ENCODE peak calls at places on chromosome 11, in six cellular contexts. T is A549, M is HepG2, I is GM12878, Y is K562, E is endothelial cell of umbilical vein. F is an unnamed sample.

GRCh38 chr11:118746988-118747585 is 43.9 kb downstream of the DDX6 start:
- DNase-seq in M (no peak), Y (no peak), E (no peak), T (no peak), I (no peak), F (no peak)

GRCh38 chr11:66228521-66228920 is 39.9 kb upstream of the RAB1B start:
- DNase-seq in T (no peak), Y (no peak), M (no peak), E (no peak), I (no peak), F (no peak)

GRCh38 chr11:538431-539051 is 1.2 kb downstream of the LRRC56 start:
- DNase-seq in E (no peak), I (no peak), M (no peak), T (no peak), Y (no peak), F (no peak)

GRCh38 chr11:95337175-95337957 is 106.4 kb upstream of the SESN3 start:
- DNase-seq in E (peak; percentile 53), Y (no peak), T (no peak), M (no peak), I (peak; percentile 36), F (no peak)

GRCh38 chr11:76782526-76783293 is 446 bp upstream of the TSKU start:
- DNase-seq in E (peak; percentile 86), Y (peak; percentile 92), T (peak; percentile 87), M (peak; percentile 82), I (no peak), F (peak; percentile 96)

GRCh38 chr11:118715245-118715807 is 35.9 kb upstream of the TREH start:
- DNase-seq in E (no peak), Y (no peak), I (no peak), T (no peak), M (no peak), F (no peak)

GRCh38 chr11:69603978-69604524 is 36.9 kb upstream of the CCND1 start:
- DNase-seq in T (no peak), I (no peak), E (no peak), Y (no peak), M (no peak), F (no peak)

GRCh38 chr11:103483996-103484395 is 374.8 kb downstream of the DYNC2H1 start:
- DNase-seq in I (no peak), E (no peak), Y (no peak), T (no peak), M (no peak), F (no peak)

GRCh38 chr11:70712471-70712870 is 314.1 kb downstream of the CTTN start:
- DNase-seq in E (no peak), I (no peak), Y (peak; percentile 49), M (no peak), T (no peak), F (no peak)
- TF ChIP-seq MAX in E (no peak), I (no peak), Y (no peak), M (no peak), T (no peak), F (no peak)

GRCh38 chr11:115247953-115248352 is 256.3 kb downstream of the CADM1 start:
- DNase-seq in E (no peak), I (no peak), Y (no peak), T (no peak), M (peak; percentile 72), F (no peak)

GRCh38 chr11:115249179-115249578 is 255.0 kb downstream of the CADM1 start:
- DNase-seq in Y (no peak), E (no peak), I (no peak), T (no peak), M (peak; percentile 58), F (no peak)

GRCh38 chr11:115244314-115244713 is 259.9 kb downstream of the CADM1 start:
- DNase-seq in T (no peak), M (no peak), Y (no peak), E (no peak), I (no peak), F (no peak)

GRCh38 chr11:115244758-115245157 is 259.5 kb downstream of the CADM1 start:
- DNase-seq in I (no peak), Y (no peak), T (no peak), E (no peak), M (no peak), F (no peak)

GRCh38 chr11:115247404-115247803 is 256.8 kb downstream of the CADM1 start:
- DNase-seq in M (peak; percentile 62), I (no peak), Y (no peak), E (no peak), T (no peak), F (no peak)
- TF ChIP-seq MYC in M (no peak), I (no peak), Y (no peak), E (no peak), T (no peak), F (no peak)

DNA sequence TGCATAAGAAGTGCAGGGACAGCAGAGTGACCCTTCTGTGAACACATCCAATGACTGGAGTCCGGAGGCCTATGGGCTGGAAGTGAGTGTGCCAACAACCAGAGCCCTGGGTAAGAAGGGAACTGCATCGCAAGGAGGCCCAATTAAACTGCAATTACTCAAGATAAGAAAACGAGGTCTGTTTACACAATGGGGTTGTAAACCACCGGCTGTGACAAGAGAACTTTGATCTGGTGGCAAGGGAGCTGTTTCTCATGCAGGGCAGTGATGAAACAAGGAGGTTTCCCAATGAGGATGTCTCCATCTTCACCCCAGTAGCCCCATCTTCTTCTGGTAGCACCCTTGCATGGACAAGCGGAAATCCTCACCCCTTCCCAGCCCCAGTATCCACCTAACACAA is 21.5 kb downstream of the ETS1 start:
- DNase-seq in I (no peak), M (no peak), Y (no peak), T (no peak), E (no peak), F (peak; percentile 97)
- TF ChIP-seq CTCF in I (no peak), M (no peak), Y (no peak), T (no peak), E (no peak), F (no peak)

GRCh38 chr11:87254582-87254981 is 216.8 kb downstream of the TMEM135 start:
- DNase-seq in I (no peak), T (no peak), E (no peak), M (no peak), Y (no peak), F (no peak)

GRCh38 chr11:87258171-87258833 is 220.6 kb downstream of the TMEM135 start:
- DNase-seq in E (no peak), T (no peak), Y (no peak), M (no peak), I (no peak), F (no peak)

GRCh38 chr11:87255589-87255988 is 217.9 kb downstream of the TMEM135 start:
- DNase-seq in Y (no peak), I (no peak), E (no peak), T (no peak), M (no peak), F (peak; percentile 21)

GRCh38 chr11:87259731-87260130 is 222.0 kb downstream of the TMEM135 start:
- DNase-seq in I (no peak), M (no peak), E (no peak), T (no peak), Y (no peak), F (no peak)

DNA sequence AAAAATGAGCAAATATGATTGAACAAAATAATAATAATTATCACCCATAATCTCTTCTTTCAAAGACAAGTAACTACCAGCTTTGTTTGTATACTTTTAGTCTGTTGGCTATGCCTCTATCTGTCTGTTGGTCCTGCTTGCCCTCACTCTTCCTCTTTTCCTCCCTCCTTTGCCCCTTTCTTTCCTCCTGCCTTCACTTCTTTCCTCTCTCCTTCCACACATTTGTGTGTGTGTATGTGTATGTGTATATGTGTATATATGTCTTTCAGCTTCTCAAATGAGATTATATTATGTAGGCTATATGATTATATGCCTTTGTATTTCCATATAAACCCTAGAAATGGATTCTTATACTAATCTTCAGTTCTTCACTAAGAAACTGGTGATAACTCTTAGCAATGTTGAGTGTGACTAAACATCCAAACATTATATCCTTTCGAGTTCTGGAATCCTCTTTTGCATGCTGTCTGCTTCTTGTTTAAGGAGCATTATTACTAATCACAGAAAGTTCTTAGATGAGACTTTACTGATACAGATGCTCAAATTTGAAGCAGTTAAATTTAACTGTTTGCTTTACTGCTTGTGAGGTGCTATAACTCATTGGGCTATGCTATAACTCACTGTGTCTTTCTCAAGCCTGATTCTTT is 219.1 kb downstream of the TMEM135 start:
- DNase-seq in I (no peak), Y (no peak), M (no peak), T (no peak), E (no peak), F (no peak)
- TF ChIP-seq MAX in I (no peak), Y (no peak), M (no peak), T (no peak), E (no peak), F (no peak)

DNA sequence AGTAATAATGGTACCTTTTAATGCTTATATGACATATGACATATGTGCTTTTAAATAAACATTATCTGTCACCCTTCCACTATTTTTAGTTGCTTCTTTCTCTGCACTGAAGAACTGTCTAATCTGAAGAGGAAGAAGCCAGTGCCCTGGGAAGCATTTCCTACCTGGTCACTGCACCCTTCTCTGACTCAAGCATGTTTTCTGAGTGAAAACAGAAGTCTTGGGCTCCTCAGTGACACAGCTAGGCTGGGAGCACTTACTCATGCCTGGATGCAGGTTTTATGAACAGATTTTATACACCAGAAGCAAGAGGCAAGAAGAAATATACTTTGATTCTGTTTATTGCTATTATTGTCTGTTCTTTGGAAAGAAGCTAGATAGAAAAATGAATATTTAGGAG is 388.3 kb upstream of the CCDC90B start:
- DNase-seq in E (no peak), T (no peak), Y (no peak), I (no peak), M (no peak), F (no peak)
- TF ChIP-seq MYC in E (no peak), T (no peak), Y (no peak), I (no peak), M (no peak), F (no peak)

GRCh38 chr11:57154718-57155117 is 27.0 kb upstream of the LRRC55 start:
- DNase-seq in T (no peak), E (no peak), I (no peak), Y (no peak), M (no peak), F (no peak)

GRCh38 chr11:57156928-57157327 is 24.8 kb upstream of the LRRC55 start:
- DNase-seq in E (no peak), Y (no peak), I (no peak), M (no peak), T (no peak), F (no peak)

GRCh38 chr11:57155838-57156583 is 25.7 kb upstream of the LRRC55 start:
- DNase-seq in I (no peak), Y (no peak), M (no peak), T (no peak), E (no peak), F (no peak)

GRCh38 chr11:57153448-57153847 is 28.3 kb upstream of the LRRC55 start:
- DNase-seq in Y (no peak), E (no peak), I (no peak), M (no peak), T (no peak), F (no peak)

DNA sequence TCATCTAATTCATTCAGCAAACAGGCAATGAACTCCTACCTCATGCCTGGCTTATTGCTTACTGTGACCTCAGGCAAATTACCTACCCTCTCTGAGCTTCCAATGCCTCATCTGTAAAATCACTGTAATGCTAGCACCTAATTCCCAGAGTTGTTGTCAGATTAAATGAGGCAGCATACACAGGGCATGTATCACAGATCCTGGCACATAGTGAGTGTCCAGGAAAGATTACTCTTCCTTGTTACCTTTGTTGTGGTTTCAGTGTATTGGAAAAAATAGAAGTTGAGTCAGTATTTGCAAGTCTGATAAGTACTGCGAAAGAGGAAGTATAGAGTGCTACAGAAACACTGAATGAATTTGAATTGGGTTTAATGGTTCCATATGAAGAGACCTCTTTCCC is 26.4 kb upstream of the LRRC55 start:
- DNase-seq in M (no peak), E (no peak), Y (no peak), T (no peak), I (no peak), F (no peak)
- TF ChIP-seq CTCF in M (no peak), E (no peak), Y (no peak), T (no peak), I (no peak), F (no peak)